ENCODE peak calls at places on chromosome 10, in nine cellular contexts. H, N, V, W, Z, K, C, D and L are unnamed samples.

GRCh38 chr10:22321831-22322662 is 1.1 kb downstream of the BMI1 start:
- DNase-seq in N (no peak), H (no peak), D (no peak), V (no peak), Z (peak; percentile 72), W (no peak), K (no peak), C (no peak), L (no peak)

GRCh38 chr10:119409906-119410305 is 132.6 kb downstream of the RGS10 start:
- DNase-seq in D (peak; percentile 58), W (no peak), K (peak; percentile 55), V (peak; percentile 20), N (no peak), Z (no peak), H (no peak), C (no peak), L (no peak)

GRCh38 chr10:69049564-69049955 is 38.3 kb upstream of the SRGN start:
- DNase-seq in C (no peak), D (no peak), Z (no peak), K (no peak), H (no peak), N (no peak), V (no peak), W (no peak), L (no peak)

GRCh38 chr10:124204726-124205125 is 111.3 kb upstream of the CHST15 start:
- DNase-seq in V (no peak), C (no peak), W (no peak), K (no peak), Z (no peak), H (no peak), D (no peak), N (no peak), L (no peak)

GRCh38 chr10:130777507-130778165 is 533.9 kb downstream of the TCERG1L start:
- DNase-seq in W (no peak), H (no peak), K (no peak), N (no peak), Z (peak; percentile 43), V (no peak), D (no peak), C (no peak), L (no peak)

GRCh38 chr10:70135684-70136083 is 3.1 kb upstream of the AIFM2 start:
- DNase-seq in N (no peak), D (peak; percentile 20), K (no peak), Z (peak; percentile 34), C (no peak), W (no peak), V (no peak), H (no peak), L (no peak)

GRCh38 chr10:132619927-132620326 is 82.3 kb downstream of the INPP5A start:
- DNase-seq in C (no peak), W (no peak), D (no peak), V (no peak), K (no peak), Z (peak; percentile 51), N (no peak), H (no peak), L (no peak)

GRCh38 chr10:5071411-5072198 is 22.6 kb upstream of the AKR1C3 start:
- DNase-seq in Z (peak; percentile 81), W (peak; percentile 44), K (peak; percentile 52), V (peak; percentile 90), N (no peak), H (no peak), D (peak; percentile 70), C (no peak), L (no peak)

GRCh38 chr10:113087082-113088029 is 137.3 kb downstream of the TCF7L2 start:
- DNase-seq in Z (peak; percentile 80), D (peak; percentile 66), W (no peak), C (no peak), H (no peak), V (peak; percentile 76), K (peak; percentile 80), N (peak; percentile 100), L (no peak)

GRCh38 chr10:75630746-75631145 is 199.3 kb downstream of the LRMDA start:
- DNase-seq in C (no peak), V (no peak), K (no peak), N (no peak), W (no peak), D (no peak), Z (no peak), H (no peak), L (no peak)

GRCh38 chr10:3538291-3538849 is 246.6 kb downstream of the KLF6 start:
- DNase-seq in D (no peak), C (no peak), V (no peak), K (no peak), H (no peak), W (no peak), Z (no peak), N (no peak), L (no peak)

GRCh38 chr10:91713471-91714072 is 80.7 kb upstream of the PPP1R3C start:
- DNase-seq in Z (no peak), V (no peak), H (no peak), C (no peak), W (no peak), D (no peak), K (no peak), N (no peak), L (no peak)

GRCh38 chr10:96835826-96836365 is 3.8 kb downstream of the LCOR start:
- DNase-seq in D (no peak), W (no peak), V (no peak), N (no peak), H (no peak), C (no peak), K (no peak), Z (no peak), L (no peak)

DNA sequence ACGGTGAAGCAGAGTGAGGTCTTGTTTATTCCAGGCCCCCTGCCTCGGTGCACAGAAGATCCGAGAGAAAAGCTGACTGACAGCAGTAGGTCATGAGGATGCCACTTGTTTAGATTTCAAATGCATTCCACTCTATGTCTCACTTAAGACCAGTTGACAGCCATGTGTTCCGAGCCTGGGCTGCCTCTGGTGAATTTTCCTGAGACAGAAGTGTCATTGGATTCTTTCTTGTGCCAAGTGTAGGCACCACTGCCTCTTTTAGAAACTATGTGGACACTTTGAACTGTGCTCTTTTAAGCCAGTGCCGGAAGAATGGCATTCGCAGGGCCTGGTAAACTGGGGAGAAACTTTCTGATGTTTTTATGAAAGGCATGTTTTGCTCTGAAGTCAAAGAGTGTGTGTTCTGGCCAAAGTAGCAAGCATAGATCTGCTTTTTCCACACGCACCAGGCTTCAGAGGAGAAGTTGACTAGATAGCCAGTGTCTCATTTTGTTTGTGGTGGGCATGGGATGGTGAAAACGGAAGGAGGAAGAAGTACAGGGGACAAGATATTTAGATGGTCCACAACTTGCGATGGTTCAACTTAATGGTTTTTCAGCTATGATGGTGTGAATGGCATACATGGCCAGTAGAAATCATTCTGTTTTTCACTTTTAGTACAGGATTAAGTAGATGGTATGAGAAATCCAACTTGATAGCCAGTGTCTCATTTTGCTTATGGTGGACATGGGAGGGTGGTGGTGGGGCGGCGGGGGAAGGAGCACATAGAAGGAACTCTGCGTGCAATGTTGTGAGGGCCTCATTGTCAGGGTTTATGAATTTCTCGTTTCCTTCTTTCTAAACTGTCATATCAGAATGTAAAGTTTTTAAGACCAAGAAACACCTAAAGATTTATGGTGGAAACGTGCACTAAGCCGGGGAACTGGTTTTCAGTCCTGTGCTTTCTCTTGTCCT is 41.5 kb downstream of the CYP17A1 start:
- DNase-seq in K (no peak), Z (no peak), H (no peak), W (no peak), N (no peak), C (no peak), V (no peak), D (no peak), L (no peak)
- TF ChIP-seq POLR2A in K (no peak), Z (no peak), H (peak; percentile 43), W (no peak), N (no peak), C (no peak), V (no peak), D (no peak), L (no peak)

DNA sequence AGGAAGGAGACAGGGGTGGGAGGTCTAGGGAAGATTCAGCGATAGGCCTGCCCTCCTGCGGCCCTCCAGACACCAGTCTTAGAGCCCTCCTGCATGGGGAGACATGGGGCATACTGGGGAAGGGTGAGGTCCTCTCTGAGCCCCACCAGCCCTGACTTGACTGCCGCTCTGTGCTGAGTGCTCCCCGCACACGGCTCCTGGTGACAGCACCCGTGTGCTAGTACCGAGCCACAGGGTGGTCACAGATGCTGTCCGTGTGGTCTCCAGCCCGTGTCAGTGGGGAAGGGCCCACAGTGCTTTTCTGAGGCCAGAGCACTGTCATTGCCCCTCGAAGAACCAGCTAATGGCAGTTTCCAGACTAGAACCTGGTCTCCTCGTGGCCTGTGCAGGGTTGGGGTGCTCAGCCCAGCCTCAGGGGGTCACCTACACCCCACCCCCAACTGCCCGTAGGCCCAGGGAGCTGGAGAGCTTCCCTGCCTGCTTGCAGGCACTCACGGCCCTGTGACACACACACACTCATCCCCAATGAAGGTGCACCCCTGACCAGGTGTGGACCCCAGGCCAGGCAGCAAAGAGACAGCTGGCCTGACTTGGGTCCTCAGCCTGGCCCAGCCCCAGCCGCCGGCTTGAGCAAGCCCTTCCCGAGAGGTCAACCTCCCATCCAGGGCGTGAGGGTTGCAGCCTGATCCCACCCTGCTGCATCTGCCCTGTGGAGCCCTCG is 86.0 kb upstream of the RET start:
- DNase-seq in K (no peak), D (no peak), W (no peak), N (no peak), C (peak; percentile 9), H (peak; percentile 81), Z (peak; percentile 50), V (no peak), L (no peak)
- TF ChIP-seq POLR2AphosphoS5 in K (no peak), D (no peak), W (no peak), N (no peak), C (no peak), H (no peak), Z (no peak), V (no peak), L (no peak)

DNA sequence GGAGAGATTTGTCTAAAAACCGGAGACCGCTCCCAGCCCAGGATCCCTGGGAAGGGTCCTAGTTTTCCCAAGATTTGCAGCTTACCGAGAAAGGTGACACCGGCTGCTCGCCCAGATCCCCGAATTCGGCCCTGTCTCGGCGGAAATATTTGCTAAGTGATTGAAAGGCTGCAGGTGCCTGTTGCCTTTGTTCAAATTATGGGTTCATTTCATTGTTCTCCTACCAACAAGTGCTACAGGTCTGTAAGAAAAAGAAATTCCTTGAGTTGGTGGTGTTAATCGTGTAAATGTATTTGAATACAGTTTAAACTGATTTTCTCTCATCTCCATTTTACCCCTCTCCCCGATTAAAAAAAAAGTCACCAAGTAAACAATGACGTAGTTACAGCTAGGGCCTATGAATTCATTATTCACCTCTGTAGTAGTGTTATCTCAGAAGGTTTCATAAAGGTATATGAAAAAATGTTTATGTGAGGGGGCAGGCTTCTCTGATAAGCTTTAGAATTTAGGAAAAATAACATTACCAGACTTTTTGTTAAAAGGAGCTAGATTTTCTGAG is 1.0 kb downstream of the REEP3 start:
- DNase-seq in K (no peak), C (no peak), D (no peak), W (no peak), N (no peak), V (no peak), Z (no peak), H (no peak), L (no peak)
- TF ChIP-seq POLR2A in K (no peak), C (no peak), D (no peak), W (no peak), N (no peak), V (no peak), Z (no peak), H (no peak), L (no peak)

DNA sequence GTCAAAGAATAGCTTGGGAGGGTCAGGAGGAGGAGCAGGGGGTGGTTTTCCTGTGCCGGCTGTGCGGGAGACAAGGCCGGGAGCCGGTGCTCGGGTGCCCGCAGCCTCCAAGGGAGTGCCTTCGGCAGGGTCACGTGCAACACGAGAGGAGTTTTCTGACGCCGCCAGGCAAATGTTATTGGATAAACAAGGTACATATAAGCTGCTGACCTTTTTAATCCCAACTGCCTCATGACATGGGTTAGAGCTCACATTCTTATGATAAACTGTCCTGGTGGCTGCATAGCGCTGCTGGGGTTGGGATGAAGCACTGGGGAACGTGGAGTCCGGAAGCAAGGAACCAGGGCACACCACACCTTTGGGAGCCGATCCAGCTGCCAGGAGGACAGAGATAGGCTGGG is 124.8 kb upstream of the PDLIM1 start:
- DNase-seq in W (no peak), N (no peak), K (no peak), C (no peak), H (no peak), Z (peak; percentile 57), V (no peak), D (no peak), L (no peak)
- TF ChIP-seq POLR2AphosphoS5 in W (no peak), N (no peak), K (no peak), C (no peak), H (peak; percentile 55), Z (no peak), V (no peak), D (no peak), L (no peak)